ENCODE peak calls at places on chromosomes 11 and 22, in seven cellular contexts. F is HS-5; J is tibial nerve; Z is stimulated activated CD4-positive, alpha-beta T cell treated with anti-CD3 and anti-CD28 coated beads, Interleukin-1b, Interleukin-23, amount 100 ng/mL, for 48 hours; V is midbrain; Q is stimulated activated naive CD8-positive, alpha-beta T cell treated with anti-CD3 and anti-CD28 coated beads, Interleukin-15, Interleukin-2, amounts not matched to agents 100 U/mL and 50 U/mL, for 24 hours; N is GM23248. W is an unnamed sample.

GRCh38 chr22:42747701-42748513 is 27.2 kb upstream of the A4GALT start:
- DNase-seq in F (peak; percentile 60), J (no peak), V (no peak), Z (no peak), N (peak; percentile 93), Q (no peak), W (peak; percentile 93)

GRCh38 chr11:73990727-73991126 is 8.1 kb upstream of the UCP2 start:
- DNase-seq in Z (no peak), J (no peak), V (no peak), N (no peak), F (no peak), Q (no peak), W (no peak)

GRCh38 chr11:105334025-105334714 is 194.6 kb upstream of the CARD18 start:
- DNase-seq in J (no peak), N (no peak), F (no peak), V (no peak), Q (no peak), Z (no peak), W (no peak)

GRCh38 chr22:37909756-37910155 is 3.7 kb downstream of the MICALL1 start:
- DNase-seq in J (no peak), F (no peak), N (peak; percentile 37), V (no peak), Z (no peak), Q (no peak), W (no peak)

GRCh38 chr11:8111636-8112035 is 30.6 kb downstream of the TUB start:
- DNase-seq in J (no peak), V (peak; percentile 7), Q (no peak), F (no peak), Z (no peak), N (peak; percentile 9), W (no peak)

GRCh38 chr11:134541355-134541754 is 129.3 kb upstream of the B3GAT1 start:
- DNase-seq in Q (no peak), V (no peak), N (no peak), J (no peak), Z (no peak), F (no peak), W (no peak)

GRCh38 chr11:79265756-79266322 is 175.0 kb downstream of the TENM4 start:
- DNase-seq in J (no peak), F (no peak), Q (no peak), N (no peak), V (no peak), Z (no peak), W (no peak)

GRCh38 chr22:20013382-20013871 is 3.2 kb downstream of the ARVCF start:
- DNase-seq in Z (peak; percentile 10), F (no peak), V (peak; percentile 26), Q (peak; percentile 64), J (peak; percentile 37), N (peak; percentile 48), W (no peak)

GRCh38 chr11:2472428-2473186 is 27.8 kb downstream of the KCNQ1 start:
- DNase-seq in V (no peak), Q (no peak), F (no peak), N (no peak), J (no peak), Z (no peak), W (no peak)

GRCh38 chr22:41661088-41661487 is 27.6 kb downstream of the SNU13 start:
- DNase-seq in N (no peak), Z (no peak), F (no peak), V (no peak), Q (no peak), J (no peak), W (no peak)

GRCh38 chr11:13963169-13963948 is 836 bp downstream of the SPON1 start:
- DNase-seq in Z (peak; percentile 23), Q (peak; percentile 39), F (no peak), V (no peak), N (peak; percentile 55), J (no peak), W (no peak)

GRCh38 chr11:60485987-60486386 is 6.6 kb upstream of the MS4A12 start:
- DNase-seq in J (no peak), Q (no peak), F (no peak), Z (peak; percentile 7), V (no peak), N (no peak), W (no peak)

GRCh38 chr11:56841210-56841810 is 92.8 kb upstream of the OR9G4 start:
- DNase-seq in J (no peak), Z (peak; percentile 7), V (peak; percentile 60), N (peak; percentile 78), Q (peak; percentile 27), F (peak; percentile 28), W (peak; percentile 40)

GRCh38 chr11:106998126-106998525 is 20.1 kb downstream of the GUCY1A2 start:
- DNase-seq in N (peak; percentile 83), J (no peak), Z (no peak), V (no peak), F (peak; percentile 74), Q (no peak), W (no peak)

GRCh38 chr22:42397332-42398246 is 34.6 kb downstream of the NFAM1 start:
- DNase-seq in Z (no peak), J (no peak), Q (no peak), N (no peak), F (no peak), V (no peak), W (no peak)

GRCh38 chr11:135073444-135073843 is 661.4 kb upstream of the B3GAT1 start:
- DNase-seq in F (no peak), Q (no peak), Z (no peak), N (no peak), J (no peak), V (no peak), W (no peak)

W was measured in LHCN-M2.